ENCODE peak calls at places on chromosomes 12 and 14, in nine cellular contexts. S is non-pigmented ciliary epithelial cell, U is NCI-H510A treated with DMSO at 0.1 percent for 48 hours, F is left cardiac atrium, D is smooth muscle cell of the brain vasculature, P is lower leg skin, E is SK-N-DZ, C is left colon, V is SIG-M5. Y is an unnamed sample.

GRCh38 chr14:92549853-92550244 is 36.3 kb downstream of the RIN3 start:
- DNase-seq in S (no peak), U (no peak), F (peak), D (no peak), P (peak), E (no peak), C (no peak), V (no peak), Y (no peak)

GRCh38 chr14:61493239-61493638 is 171.9 kb downstream of the PRKCH start:
- DNase-seq in S (peak), U (no peak), F (no peak), D (peak), P (no peak), E (no peak), C (no peak), V (no peak), Y (no peak)

GRCh38 chr12:34396861-34397590 is 374.7 kb downstream of the ALG10 start:
- DNase-seq in S (no peak), U (no peak), F (peak), D (no peak), P (peak), E (no peak), C (no peak), V (no peak), Y (peak)

GRCh38 chr12:75660805-75661404 is 149.5 kb upstream of the KRR1 start:
- DNase-seq in S (peak), U (no peak), F (no peak), D (no peak), P (no peak), E (no peak), C (no peak), V (no peak), Y (no peak)

GRCh38 chr12:29742646-29743045 is 41.1 kb downstream of the TMTC1 start:
- DNase-seq in S (no peak), U (no peak), F (no peak), D (no peak), P (no peak), E (no peak), C (no peak), V (no peak), Y (no peak)

GRCh38 chr14:69232388-69232787 is 27.6 kb upstream of the GALNT16 start:
- DNase-seq in S (no peak), U (no peak), F (no peak), D (no peak), P (no peak), E (no peak), C (no peak), V (no peak), Y (no peak)

GRCh38 chr12:64785816-64786215 is 26.6 kb upstream of the GNS start:
- DNase-seq in S (no peak), U (no peak), F (no peak), D (no peak), P (no peak), E (no peak), C (no peak), V (no peak), Y (no peak)

GRCh38 chr12:129184066-129184695 is 330.9 kb downstream of the GLT1D1 start:
- DNase-seq in S (no peak), U (no peak), F (no peak), D (no peak), P (no peak), E (no peak), C (no peak), V (no peak), Y (no peak)

GRCh38 chr12:69873429-69873828 is 48.4 kb downstream of the MYRFL start:
- DNase-seq in S (no peak), U (no peak), F (no peak), D (no peak), P (no peak), E (no peak), C (no peak), V (no peak), Y (no peak)

GRCh38 chr12:98983647-98984046 is 338.6 kb downstream of the APAF1 start:
- DNase-seq in S (no peak), U (no peak), F (no peak), D (no peak), P (no peak), E (no peak), C (no peak), V (no peak), Y (no peak)

GRCh38 chr12:6215932-6216494 is 15.8 kb downstream of the CD9 start:
- DNase-seq in S (peak), U (peak), F (peak), D (no peak), P (peak), E (no peak), C (peak), V (no peak), Y (peak)

GRCh38 chr12:126617312-126617711 is 1552.1 kb downstream of the AACS start:
- DNase-seq in S (no peak), U (no peak), F (no peak), D (no peak), P (no peak), E (peak), C (no peak), V (no peak), Y (no peak)

GRCh38 chr14:74257078-74257987 is 18.1 kb downstream of the VSX2 start:
- DNase-seq in S (no peak), U (peak), F (peak), D (no peak), P (peak), E (peak), C (peak), V (no peak), Y (peak)

GRCh38 chr12:109796057-109796456 is 37.1 kb downstream of the TRPV4 start:
- DNase-seq in S (no peak), U (no peak), F (no peak), D (no peak), P (no peak), E (no peak), C (no peak), V (no peak), Y (no peak)

GRCh38 chr14:23520899-23521521 is 30.6 kb downstream of the ZFHX2 start:
- DNase-seq in S (no peak), U (no peak), F (no peak), D (no peak), P (no peak), E (no peak), C (no peak), V (no peak), Y (no peak)

GRCh38 chr12:28237423-28237822 is 47.2 kb downstream of the CCDC91 start:
- DNase-seq in S (no peak), U (no peak), F (no peak), D (no peak), P (no peak), E (no peak), C (no peak), V (no peak), Y (no peak)

GRCh38 chr12:40010899-40011774 is 94.7 kb downstream of the SLC2A13 start:
- DNase-seq in S (peak), U (no peak), F (peak), D (peak), P (no peak), E (peak), C (peak), V (peak), Y (peak)

GRCh38 chr12:10167588-10167987 is 4.3 kb downstream of the OLR1 start:
- DNase-seq in S (no peak), U (no peak), F (no peak), D (no peak), P (no peak), E (no peak), C (no peak), V (no peak), Y (no peak)

GRCh38 chr12:45336331-45336730 is 120.4 kb downstream of the ANO6 start:
- DNase-seq in S (peak), U (no peak), F (no peak), D (peak), P (no peak), E (no peak), C (no peak), V (no peak), Y (no peak)

GRCh38 chr14:70641548-70642312 is at the start of gene TTC9:
- DNase-seq in S (no peak), U (no peak), F (no peak), D (no peak), P (no peak), E (no peak), C (peak), V (no peak), Y (peak)

GRCh38 chr12:50612882-50613281 is 108.1 kb downstream of the DIP2B start:
- DNase-seq in S (no peak), U (no peak), F (no peak), D (no peak), P (no peak), E (no peak), C (no peak), V (no peak), Y (no peak)

GRCh38 chr14:51395361-51395849 is 155.4 kb downstream of the TMX1 start:
- DNase-seq in S (peak), U (no peak), F (peak), D (peak), P (peak), E (peak), C (peak), V (no peak), Y (no peak)

GRCh38 chr14:58637040-58637390 is 747 bp upstream of the DACT1 start:
- DNase-seq in S (peak), U (no peak), F (peak), D (peak), P (peak), E (peak), C (peak), V (no peak), Y (peak)

GRCh38 chr12:117744418-117744817 is 224.4 kb downstream of the KSR2 start:
- DNase-seq in S (no peak), U (no peak), F (no peak), D (no peak), P (no peak), E (no peak), C (no peak), V (no peak), Y (no peak)

GRCh38 chr12:83514372-83514771 is 827.7 kb downstream of the TMTC2 start:
- DNase-seq in S (no peak), U (peak), F (no peak), D (no peak), P (no peak), E (no peak), C (no peak), V (no peak), Y (no peak)

GRCh38 chr14:52873694-52874093 is 77.2 kb downstream of the FERMT2 start:
- DNase-seq in S (no peak), U (no peak), F (peak), D (no peak), P (no peak), E (no peak), C (no peak), V (no peak), Y (no peak)

GRCh38 chr14:48622980-48623379 is 947.6 kb upstream of the MDGA2 start:
- DNase-seq in S (no peak), U (no peak), F (no peak), D (no peak), P (no peak), E (no peak), C (no peak), V (no peak), Y (no peak)

GRCh38 chr12:31702047-31702446 is 26.8 kb downstream of the AMN1 start:
- DNase-seq in S (no peak), U (no peak), F (no peak), D (no peak), P (no peak), E (no peak), C (no peak), V (no peak), Y (no peak)

GRCh38 chr14:105495101-105495989 is 4.3 kb downstream of the TEDC1 start:
- DNase-seq in S (no peak), U (no peak), F (peak), D (no peak), P (peak), E (no peak), C (no peak), V (no peak), Y (no peak)

GRCh38 chr14:91310620-91311283 is 66.2 kb upstream of the GPR68 start:
- DNase-seq in S (no peak), U (no peak), F (no peak), D (no peak), P (no peak), E (no peak), C (no peak), V (no peak), Y (no peak)

GRCh38 chr12:108234155-108234554 is 105.0 kb downstream of the CMKLR1 start:
- DNase-seq in S (no peak), U (no peak), F (no peak), D (no peak), P (no peak), E (no peak), C (no peak), V (no peak), Y (no peak)

GRCh38 chr12:120230974-120231315 is 30.0 kb upstream of the RPLP0 start:
- DNase-seq in S (no peak), U (no peak), F (peak), D (no peak), P (no peak), E (no peak), C (no peak), V (no peak), Y (no peak)

GRCh38 chr12:75337905-75338304 is 3.4 kb downstream of the GLIPR1L1 start:
- DNase-seq in S (no peak), U (no peak), F (no peak), D (no peak), P (no peak), E (no peak), C (no peak), V (no peak), Y (no peak)

GRCh38 chr12:104352106-104352713 is 48.7 kb downstream of the EID3 start:
- DNase-seq in S (no peak), U (no peak), F (no peak), D (no peak), P (peak), E (no peak), C (no peak), V (no peak), Y (no peak)

GRCh38 chr12:32290411-32290810 is 108.9 kb upstream of the FGD4 start:
- DNase-seq in S (no peak), U (peak), F (no peak), D (no peak), P (no peak), E (peak), C (no peak), V (no peak), Y (no peak)

GRCh38 chr14:92511472-92512247 is 1.9 kb upstream of the RIN3 start:
- DNase-seq in S (peak), U (no peak), F (no peak), D (peak), P (no peak), E (no peak), C (peak), V (no peak), Y (no peak)

GRCh38 chr12:112792306-112792705 is 758 bp downstream of the RPH3A start:
- DNase-seq in S (no peak), U (no peak), F (no peak), D (no peak), P (no peak), E (no peak), C (no peak), V (no peak), Y (no peak)

GRCh38 chr14:35420036-35420811 is 15.7 kb upstream of the NFKBIA start:
- DNase-seq in S (no peak), U (no peak), F (no peak), D (no peak), P (no peak), E (peak), C (no peak), V (no peak), Y (no peak)